ENCODE peak calls at places on chromosome 21, in six cellular contexts. One of them, this sample, is unnamed.

GRCh38 chr21:39000496-39000895 is 182.8 kb downstream of the PSMG1 start:
- DNase-seq in lung: no peak
- DNase-seq in colonic mucosa: no peak
- DNase-seq in breast epithelium: no peak
- DNase-seq in heart left ventricle: peak; percentile 81
- DNase-seq in progenitor cell of endocrine pancreas: no peak
- DNase-seq in this sample: no peak

GRCh38 chr21:17527240-17527639 is 14.4 kb downstream of the CXADR start:
- DNase-seq in heart left ventricle: no peak
- DNase-seq in lung: no peak
- DNase-seq in progenitor cell of endocrine pancreas: no peak
- DNase-seq in colonic mucosa: no peak
- DNase-seq in breast epithelium: no peak
- DNase-seq in this sample: no peak

GRCh38 chr21:46617267-46618051 is 12.6 kb upstream of the S100B start:
- DNase-seq in breast epithelium: no peak
- DNase-seq in colonic mucosa: no peak
- DNase-seq in heart left ventricle: no peak
- DNase-seq in progenitor cell of endocrine pancreas: no peak
- DNase-seq in lung: no peak
- DNase-seq in this sample: no peak

GRCh38 chr21:31172328-31172727 is 134.1 kb upstream of the KRTAP19-8 start:
- DNase-seq in progenitor cell of endocrine pancreas: no peak
- DNase-seq in heart left ventricle: no peak
- DNase-seq in lung: no peak
- DNase-seq in breast epithelium: no peak
- DNase-seq in colonic mucosa: no peak
- DNase-seq in this sample: no peak

GRCh38 chr21:29430030-29430429 is 131.3 kb downstream of the BACH1 start:
- DNase-seq in heart left ventricle: no peak
- DNase-seq in colonic mucosa: no peak
- DNase-seq in lung: no peak
- DNase-seq in progenitor cell of endocrine pancreas: no peak
- DNase-seq in breast epithelium: no peak
- DNase-seq in this sample: no peak

GRCh38 chr21:15823486-15824150 is 93.8 kb downstream of the USP25 start:
- DNase-seq in breast epithelium: no peak
- DNase-seq in colonic mucosa: no peak
- DNase-seq in progenitor cell of endocrine pancreas: no peak
- DNase-seq in heart left ventricle: no peak
- DNase-seq in lung: no peak
- DNase-seq in this sample: no peak

GRCh38 chr21:45819478-45820170 is 161.9 kb upstream of the COL6A1 start:
- DNase-seq in heart left ventricle: no peak
- DNase-seq in lung: no peak
- DNase-seq in colonic mucosa: no peak
- DNase-seq in breast epithelium: peak; percentile 41
- DNase-seq in progenitor cell of endocrine pancreas: no peak
- DNase-seq in this sample: peak; percentile 34

GRCh38 chr21:16258834-16259611 is 529.2 kb downstream of the USP25 start:
- DNase-seq in heart left ventricle: no peak
- DNase-seq in lung: no peak
- DNase-seq in colonic mucosa: no peak
- DNase-seq in breast epithelium: no peak
- DNase-seq in progenitor cell of endocrine pancreas: no peak
- DNase-seq in this sample: no peak

GRCh38 chr21:41537356-41537755 is 29.4 kb upstream of the TMPRSS2 start:
- DNase-seq in heart left ventricle: no peak
- DNase-seq in lung: no peak
- DNase-seq in colonic mucosa: no peak
- DNase-seq in progenitor cell of endocrine pancreas: no peak
- DNase-seq in breast epithelium: no peak
- DNase-seq in this sample: no peak

GRCh38 chr21:15190412-15190811 is 125.6 kb upstream of the NRIP1 start:
- DNase-seq in breast epithelium: no peak
- DNase-seq in progenitor cell of endocrine pancreas: no peak
- DNase-seq in colonic mucosa: no peak
- DNase-seq in lung: no peak
- DNase-seq in heart left ventricle: no peak
- DNase-seq in this sample: no peak

GRCh38 chr21:34722684-34723300 is 54.0 kb downstream of the CLIC6 start:
- DNase-seq in lung: no peak
- DNase-seq in heart left ventricle: no peak
- DNase-seq in progenitor cell of endocrine pancreas: peak; percentile 15
- DNase-seq in colonic mucosa: peak; percentile 27
- DNase-seq in breast epithelium: no peak
- DNase-seq in this sample: no peak

GRCh38 chr21:26226724-26227123 is 56.2 kb upstream of the APP start:
- DNase-seq in heart left ventricle: no peak
- DNase-seq in lung: no peak
- DNase-seq in colonic mucosa: no peak
- DNase-seq in progenitor cell of endocrine pancreas: no peak
- DNase-seq in breast epithelium: no peak
- DNase-seq in this sample: no peak

GRCh38 chr21:31915566-31915965 is 42.7 kb downstream of the HUNK start:
- DNase-seq in lung: no peak
- DNase-seq in colonic mucosa: no peak
- DNase-seq in progenitor cell of endocrine pancreas: no peak
- DNase-seq in heart left ventricle: no peak
- DNase-seq in breast epithelium: no peak
- DNase-seq in this sample: no peak

GRCh38 chr21:45592626-45593134 is 50.4 kb upstream of the SLC19A1 start:
- DNase-seq in breast epithelium: no peak
- DNase-seq in lung: no peak
- DNase-seq in heart left ventricle: no peak
- DNase-seq in progenitor cell of endocrine pancreas: no peak
- DNase-seq in colonic mucosa: no peak
- DNase-seq in this sample: no peak

GRCh38 chr21:34908424-34909055 is 140.6 kb downstream of the RUNX1 start:
- DNase-seq in colonic mucosa: peak; percentile 62
- DNase-seq in heart left ventricle: no peak
- DNase-seq in lung: peak; percentile 40
- DNase-seq in breast epithelium: no peak
- DNase-seq in progenitor cell of endocrine pancreas: no peak
- DNase-seq in this sample: no peak

GRCh38 chr21:16185766-16186165 is 456.0 kb downstream of the USP25 start:
- DNase-seq in progenitor cell of endocrine pancreas: no peak
- DNase-seq in breast epithelium: no peak
- DNase-seq in heart left ventricle: no peak
- DNase-seq in lung: no peak
- DNase-seq in colonic mucosa: no peak
- DNase-seq in this sample: no peak

GRCh38 chr21:31343680-31344480 is at the start of gene TIAM1:
- DNase-seq in heart left ventricle: peak; percentile 57
- DNase-seq in colonic mucosa: peak; percentile 46
- DNase-seq in progenitor cell of endocrine pancreas: peak; percentile 22
- DNase-seq in breast epithelium: no peak
- DNase-seq in lung: peak; percentile 42
- DNase-seq in this sample: no peak

GRCh38 chr21:29114765-29115164 is 15.7 kb upstream of the MAP3K7CL start:
- DNase-seq in colonic mucosa: no peak
- DNase-seq in heart left ventricle: no peak
- DNase-seq in lung: no peak
- DNase-seq in progenitor cell of endocrine pancreas: no peak
- DNase-seq in breast epithelium: no peak
- DNase-seq in this sample: no peak

GRCh38 chr21:38439957-38440356 is 58.3 kb downstream of the ERG start:
- DNase-seq in progenitor cell of endocrine pancreas: no peak
- DNase-seq in breast epithelium: no peak
- DNase-seq in lung: no peak
- DNase-seq in heart left ventricle: no peak
- DNase-seq in colonic mucosa: no peak
- DNase-seq in this sample: no peak

GRCh38 chr21:38853421-38853919 is 47.7 kb downstream of the ETS2 start:
- DNase-seq in colonic mucosa: peak; percentile 15
- DNase-seq in lung: no peak
- DNase-seq in breast epithelium: no peak
- DNase-seq in heart left ventricle: peak; percentile 62
- DNase-seq in progenitor cell of endocrine pancreas: no peak
- DNase-seq in this sample: no peak

GRCh38 chr21:29321217-29321616 is 22.5 kb downstream of the BACH1 start:
- DNase-seq in progenitor cell of endocrine pancreas: no peak
- DNase-seq in breast epithelium: no peak
- DNase-seq in lung: no peak
- DNase-seq in heart left ventricle: no peak
- DNase-seq in colonic mucosa: no peak
- DNase-seq in this sample: no peak

GRCh38 chr21:45543371-45543709 is 1.1 kb upstream of the SLC19A1 start:
- DNase-seq in heart left ventricle: peak; percentile 25
- DNase-seq in lung: peak; percentile 27
- DNase-seq in progenitor cell of endocrine pancreas: no peak
- DNase-seq in breast epithelium: peak; percentile 50
- DNase-seq in colonic mucosa: no peak
- DNase-seq in this sample: no peak

GRCh38 chr21:38797470-38797869 is 8.3 kb upstream of the ETS2 start:
- DNase-seq in breast epithelium: no peak
- DNase-seq in lung: no peak
- DNase-seq in colonic mucosa: no peak
- DNase-seq in progenitor cell of endocrine pancreas: no peak
- DNase-seq in heart left ventricle: no peak
- DNase-seq in this sample: no peak

DNA sequence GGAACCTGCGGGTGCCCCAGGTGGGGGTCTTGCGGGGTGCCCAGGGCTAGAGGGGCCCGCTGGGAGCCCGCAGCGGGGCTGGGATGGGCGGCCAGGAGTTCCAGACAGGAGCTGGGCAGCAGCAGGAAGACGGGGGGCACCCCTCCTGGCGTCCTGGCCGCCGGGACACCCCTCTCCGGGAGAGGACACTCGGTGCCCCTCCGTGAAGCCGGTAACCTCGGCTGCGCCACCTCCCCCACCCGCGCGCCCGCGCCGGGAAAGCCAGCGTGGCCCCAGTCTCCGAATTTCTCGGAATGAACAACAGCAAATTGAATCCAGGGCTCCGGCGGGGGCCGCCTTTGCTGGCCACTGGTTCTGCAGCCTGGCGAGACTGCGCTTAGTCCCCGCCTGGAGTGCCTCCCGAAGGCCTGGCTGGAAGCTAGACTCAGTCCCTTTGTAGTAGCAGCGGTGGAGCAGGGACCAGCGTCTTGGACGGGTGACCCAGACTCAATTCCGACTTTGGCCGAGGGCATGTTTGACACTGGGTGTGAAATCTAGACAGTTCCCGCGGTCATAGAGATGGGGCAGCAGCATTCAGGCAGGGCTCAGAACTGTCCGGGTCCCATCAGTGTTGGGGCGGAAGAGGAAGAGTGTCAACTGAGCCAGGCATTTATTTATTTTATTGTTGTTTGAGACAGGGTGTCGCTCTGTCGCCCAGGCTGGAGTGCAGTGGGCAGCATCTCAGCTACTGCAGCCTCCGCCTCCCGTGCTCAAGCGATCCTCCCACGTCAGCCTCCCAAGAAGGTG is 766 bp downstream of the IFNGR2 start:
- DNase-seq in breast epithelium: peak; percentile 68
- DNase-seq in progenitor cell of endocrine pancreas: peak; percentile 38
- DNase-seq in lung: peak; percentile 54
- DNase-seq in colonic mucosa: peak; percentile 69
- DNase-seq in heart left ventricle: peak; percentile 65
- DNase-seq in this sample: peak; percentile 74
- TF ChIP-seq CTCF in breast epithelium: no peak
- TF ChIP-seq CTCF in progenitor cell of endocrine pancreas: no peak
- TF ChIP-seq CTCF in lung: no peak
- TF ChIP-seq CTCF in colonic mucosa: no peak
- TF ChIP-seq CTCF in heart left ventricle: peak; percentile 15
- TF ChIP-seq CTCF in this sample: no peak

GRCh38 chr21:37427221-37427620 is 60.6 kb downstream of the DYRK1A start:
- DNase-seq in progenitor cell of endocrine pancreas: no peak
- DNase-seq in lung: no peak
- DNase-seq in breast epithelium: no peak
- DNase-seq in colonic mucosa: no peak
- DNase-seq in heart left ventricle: no peak
- DNase-seq in this sample: no peak
- TF ChIP-seq CTCF in progenitor cell of endocrine pancreas: no peak
- TF ChIP-seq CTCF in lung: no peak
- TF ChIP-seq CTCF in breast epithelium: no peak
- TF ChIP-seq CTCF in colonic mucosa: no peak
- TF ChIP-seq CTCF in heart left ventricle: no peak
- TF ChIP-seq CTCF in this sample: no peak

GRCh38 chr21:44364151-44365053 is 11.0 kb downstream of the TRPM2 start:
- DNase-seq in lung: no peak
- DNase-seq in breast epithelium: no peak
- DNase-seq in colonic mucosa: no peak
- DNase-seq in progenitor cell of endocrine pancreas: no peak
- DNase-seq in heart left ventricle: no peak
- DNase-seq in this sample: no peak
- TF ChIP-seq CTCF in lung: no peak
- TF ChIP-seq CTCF in breast epithelium: no peak
- TF ChIP-seq CTCF in colonic mucosa: no peak
- TF ChIP-seq CTCF in progenitor cell of endocrine pancreas: no peak
- TF ChIP-seq CTCF in heart left ventricle: no peak
- TF ChIP-seq CTCF in this sample: no peak

GRCh38 chr21:44439211-44439600 is 16.1 kb upstream of the LRRC3 start:
- DNase-seq in breast epithelium: no peak
- DNase-seq in lung: no peak
- DNase-seq in progenitor cell of endocrine pancreas: no peak
- DNase-seq in colonic mucosa: no peak
- DNase-seq in heart left ventricle: no peak
- DNase-seq in this sample: no peak

GRCh38 chr21:44436958-44437357 is 18.4 kb upstream of the LRRC3 start:
- DNase-seq in progenitor cell of endocrine pancreas: no peak
- DNase-seq in lung: no peak
- DNase-seq in heart left ventricle: peak; percentile 7
- DNase-seq in colonic mucosa: no peak
- DNase-seq in breast epithelium: no peak
- DNase-seq in this sample: no peak

GRCh38 chr21:44437696-44438431 is 17.4 kb upstream of the LRRC3 start:
- DNase-seq in colonic mucosa: no peak
- DNase-seq in heart left ventricle: peak; percentile 30
- DNase-seq in progenitor cell of endocrine pancreas: no peak
- DNase-seq in breast epithelium: no peak
- DNase-seq in lung: no peak
- DNase-seq in this sample: peak; percentile 14

GRCh38 chr21:44437371-44437695 is 18.0 kb upstream of the LRRC3 start:
- DNase-seq in progenitor cell of endocrine pancreas: no peak
- DNase-seq in colonic mucosa: no peak
- DNase-seq in breast epithelium: no peak
- DNase-seq in lung: no peak
- DNase-seq in heart left ventricle: peak; percentile 23
- DNase-seq in this sample: peak; percentile 6

DNA sequence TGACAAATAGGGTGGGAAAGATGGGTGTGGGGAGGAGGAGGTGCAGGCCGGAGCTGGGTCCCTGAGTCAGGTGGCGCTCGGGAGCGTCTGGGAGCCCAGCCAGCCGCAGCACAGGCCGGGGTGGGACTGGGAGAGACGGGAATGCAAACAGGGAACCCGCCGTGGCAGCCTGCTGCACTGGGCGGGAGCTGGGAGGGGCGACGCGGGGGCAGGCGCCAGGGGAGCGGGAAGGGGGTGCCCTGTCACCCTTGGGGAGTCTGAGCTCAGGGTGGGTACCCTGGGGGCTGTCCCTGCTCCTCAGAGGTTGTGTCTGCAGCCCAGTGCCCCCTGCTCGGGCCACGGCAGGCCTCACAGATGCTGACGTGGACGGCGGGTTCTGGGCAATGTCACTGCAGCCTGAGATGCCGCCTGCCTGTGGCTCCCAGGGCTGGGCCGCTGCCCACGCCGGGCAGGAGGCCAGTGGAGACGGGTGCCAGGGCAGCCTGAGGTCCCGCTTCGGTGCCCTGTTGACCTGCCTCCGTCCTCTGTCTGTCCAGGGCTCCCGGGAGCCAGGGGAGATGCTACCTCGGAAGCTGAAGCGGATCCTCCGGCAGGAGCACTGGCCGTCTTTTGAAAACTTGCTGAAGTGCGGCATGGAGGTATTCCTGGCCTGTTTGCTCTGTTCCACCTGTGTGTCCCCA is 16.6 kb upstream of the LRRC3 start:
- DNase-seq in lung: no peak
- DNase-seq in progenitor cell of endocrine pancreas: no peak
- DNase-seq in colonic mucosa: no peak
- DNase-seq in heart left ventricle: peak; percentile 86
- DNase-seq in breast epithelium: no peak
- DNase-seq in this sample: no peak
- TF ChIP-seq CTCF in lung: no peak
- TF ChIP-seq CTCF in progenitor cell of endocrine pancreas: no peak
- TF ChIP-seq CTCF in colonic mucosa: no peak
- TF ChIP-seq CTCF in heart left ventricle: no peak
- TF ChIP-seq CTCF in breast epithelium: no peak
- TF ChIP-seq CTCF in this sample: no peak

This sample was measured in mesothelial cell of epicardium.